ENCODE peak calls at places on chromosomes 16 and 17, in four cellular contexts. One of them, this sample, is unnamed.

GRCh38 chr17:50266384-50267073 is 7.7 kb upstream of the TMEM92 start:
- DNase-seq in GM23338: no peak
- DNase-seq in HCT116: no peak
- DNase-seq in OCI-LY7: no peak
- DNase-seq in this sample: peak

GRCh38 chr17:7186241-7186640 is 7.1 kb upstream of the ASGR1 start:
- DNase-seq in GM23338: peak
- DNase-seq in OCI-LY7: peak
- DNase-seq in HCT116: no peak
- DNase-seq in this sample: peak

GRCh38 chr16:86614699-86615098 is 36.4 kb downstream of the FOXL1 start:
- DNase-seq in OCI-LY7: no peak
- DNase-seq in GM23338: no peak
- DNase-seq in HCT116: no peak
- DNase-seq in this sample: no peak

GRCh38 chr16:23337836-23338550 is 35.9 kb downstream of the SCNN1B start:
- DNase-seq in GM23338: no peak
- DNase-seq in HCT116: no peak
- DNase-seq in OCI-LY7: no peak
- DNase-seq in this sample: no peak

GRCh38 chr17:57281887-57282653 is 25.7 kb downstream of the MSI2 start:
- DNase-seq in HCT116: no peak
- DNase-seq in OCI-LY7: no peak
- DNase-seq in GM23338: no peak
- DNase-seq in this sample: no peak

GRCh38 chr17:48577330-48577945 is 712 bp downstream of the HOXB4 start:
- DNase-seq in OCI-LY7: peak
- DNase-seq in HCT116: no peak
- DNase-seq in GM23338: no peak
- DNase-seq in this sample: peak

GRCh38 chr17:43599046-43599395 is 52.9 kb upstream of the ETV4 start:
- DNase-seq in GM23338: no peak
- DNase-seq in OCI-LY7: no peak
- DNase-seq in HCT116: no peak
- DNase-seq in this sample: no peak

GRCh38 chr17:57888311-57889216 is 38.7 kb upstream of the MRPS23 start:
- DNase-seq in GM23338: no peak
- DNase-seq in OCI-LY7: no peak
- DNase-seq in HCT116: no peak
- DNase-seq in this sample: peak

GRCh38 chr16:77794586-77794985 is 6.2 kb downstream of the VAT1L start:
- DNase-seq in GM23338: no peak
- DNase-seq in OCI-LY7: no peak
- DNase-seq in HCT116: no peak
- DNase-seq in this sample: peak

GRCh38 chr16:67163164-67163902 is 1.2 kb upstream of the HSF4 start:
- DNase-seq in OCI-LY7: no peak
- DNase-seq in GM23338: peak
- DNase-seq in HCT116: no peak
- DNase-seq in this sample: no peak

GRCh38 chr17:76549539-76549938 is 9.7 kb downstream of the PRCD start:
- DNase-seq in GM23338: no peak
- DNase-seq in HCT116: no peak
- DNase-seq in OCI-LY7: no peak
- DNase-seq in this sample: no peak

GRCh38 chr16:84618428-84619102 is 687 bp upstream of the COTL1 start:
- DNase-seq in OCI-LY7: no peak
- DNase-seq in GM23338: peak
- DNase-seq in HCT116: peak
- DNase-seq in this sample: peak

GRCh38 chr17:78883533-78884131 is 19.4 kb downstream of the CEP295NL start:
- DNase-seq in GM23338: peak
- DNase-seq in OCI-LY7: no peak
- DNase-seq in HCT116: peak
- DNase-seq in this sample: peak

GRCh38 chr17:61235821-61236197 is 163.8 kb upstream of the TBX2 start:
- DNase-seq in HCT116: no peak
- DNase-seq in GM23338: no peak
- DNase-seq in OCI-LY7: no peak
- DNase-seq in this sample: peak

GRCh38 chr17:76529224-76529642 is 8.3 kb downstream of the CYGB start:
- DNase-seq in GM23338: no peak
- DNase-seq in HCT116: no peak
- DNase-seq in OCI-LY7: peak
- DNase-seq in this sample: peak

GRCh38 chr17:9768381-9768934 is 22.9 kb downstream of the DHRS7C start:
- DNase-seq in OCI-LY7: peak
- DNase-seq in HCT116: peak
- DNase-seq in GM23338: peak
- DNase-seq in this sample: peak

GRCh38 chr16:11327277-11328171 is 17.7 kb upstream of the RMI2 start:
- DNase-seq in GM23338: peak
- DNase-seq in OCI-LY7: peak
- DNase-seq in HCT116: no peak
- DNase-seq in this sample: no peak

GRCh38 chr17:66165537-66166123 is 26.3 kb downstream of the CEP112 start:
- DNase-seq in OCI-LY7: peak
- DNase-seq in HCT116: peak
- DNase-seq in GM23338: peak
- DNase-seq in this sample: peak

GRCh38 chr17:66386789-66387351 is 84.5 kb downstream of the PRKCA start:
- DNase-seq in OCI-LY7: no peak
- DNase-seq in HCT116: no peak
- DNase-seq in GM23338: no peak
- DNase-seq in this sample: no peak

GRCh38 chr16:53775821-53776431 is 72.0 kb downstream of the FTO start:
- DNase-seq in OCI-LY7: no peak
- DNase-seq in HCT116: no peak
- DNase-seq in GM23338: peak
- DNase-seq in this sample: peak

GRCh38 chr16:86059253-86060171 is 160.6 kb downstream of the IRF8 start:
- DNase-seq in OCI-LY7: no peak
- DNase-seq in GM23338: no peak
- DNase-seq in HCT116: no peak
- DNase-seq in this sample: no peak

GRCh38 chr17:82722341-82723013 is 6.0 kb downstream of the FN3KRP start:
- DNase-seq in GM23338: no peak
- DNase-seq in OCI-LY7: no peak
- DNase-seq in HCT116: no peak
- DNase-seq in this sample: no peak

GRCh38 chr17:17724307-17724921 is 43.2 kb downstream of the RAI1 start:
- DNase-seq in GM23338: peak
- DNase-seq in OCI-LY7: no peak
- DNase-seq in HCT116: no peak
- DNase-seq in this sample: peak

GRCh38 chr17:32240745-32241144 is 24.9 kb upstream of the RHBDL3 start:
- DNase-seq in OCI-LY7: no peak
- DNase-seq in HCT116: no peak
- DNase-seq in GM23338: peak
- DNase-seq in this sample: peak

GRCh38 chr17:46813920-46814319 is 4.6 kb downstream of the WNT3 start:
- DNase-seq in OCI-LY7: no peak
- DNase-seq in HCT116: no peak
- DNase-seq in GM23338: no peak
- DNase-seq in this sample: no peak
- TF ChIP-seq EZH2phosphoT487 in OCI-LY7: no peak
- TF ChIP-seq EZH2phosphoT487 in HCT116: no peak
- TF ChIP-seq EZH2phosphoT487 in GM23338: no peak
- TF ChIP-seq EZH2phosphoT487 in this sample: no peak

GRCh38 chr16:4924593-4925378 is 12.2 kb downstream of the PPL start:
- DNase-seq in OCI-LY7: no peak
- DNase-seq in GM23338: peak
- DNase-seq in HCT116: no peak
- DNase-seq in this sample: no peak
- H3K4me2 ChIP-seq in OCI-LY7: no peak
- H3K4me2 ChIP-seq in GM23338: peak
- H3K4me2 ChIP-seq in HCT116: peak
- H3K4me2 ChIP-seq in this sample: no peak

GRCh38 chr16:1708768-1709180 is 2.8 kb downstream of the MAPK8IP3 start:
- DNase-seq in GM23338: no peak
- DNase-seq in OCI-LY7: no peak
- DNase-seq in HCT116: no peak
- DNase-seq in this sample: peak
- TF ChIP-seq EZH2phosphoT487 in GM23338: no peak
- TF ChIP-seq EZH2phosphoT487 in OCI-LY7: no peak
- TF ChIP-seq EZH2phosphoT487 in HCT116: no peak
- TF ChIP-seq EZH2phosphoT487 in this sample: no peak

GRCh38 chr16:15885560-15886001 is 2.8 kb downstream of the CEP20 start:
- DNase-seq in HCT116: no peak
- DNase-seq in OCI-LY7: no peak
- DNase-seq in GM23338: no peak
- DNase-seq in this sample: peak
- H3K4me2 ChIP-seq in HCT116: peak
- H3K4me2 ChIP-seq in OCI-LY7: peak
- H3K4me2 ChIP-seq in GM23338: no peak
- H3K4me2 ChIP-seq in this sample: no peak

GRCh38 chr17:81332949-81333570 is 38.0 kb upstream of the SLC38A10 start:
- DNase-seq in GM23338: no peak
- DNase-seq in HCT116: no peak
- DNase-seq in OCI-LY7: no peak
- DNase-seq in this sample: no peak

GRCh38 chr17:81334419-81334896 is 39.4 kb upstream of the SLC38A10 start:
- DNase-seq in HCT116: no peak
- DNase-seq in OCI-LY7: no peak
- DNase-seq in GM23338: no peak
- DNase-seq in this sample: no peak

GRCh38 chr17:81332118-81332834 is 37.2 kb upstream of the SLC38A10 start:
- DNase-seq in GM23338: no peak
- DNase-seq in HCT116: no peak
- DNase-seq in OCI-LY7: no peak
- DNase-seq in this sample: no peak

GRCh38 chr17:81334987-81335386 is 39.9 kb upstream of the SLC38A10 start:
- DNase-seq in HCT116: no peak
- DNase-seq in OCI-LY7: no peak
- DNase-seq in GM23338: no peak
- DNase-seq in this sample: no peak

GRCh38 chr17:81333626-81334368 is 38.7 kb upstream of the SLC38A10 start:
- DNase-seq in GM23338: no peak
- DNase-seq in OCI-LY7: no peak
- DNase-seq in HCT116: no peak
- DNase-seq in this sample: no peak
- TF ChIP-seq EZH2phosphoT487 in GM23338: no peak
- TF ChIP-seq EZH2phosphoT487 in OCI-LY7: no peak
- TF ChIP-seq EZH2phosphoT487 in HCT116: no peak
- TF ChIP-seq EZH2phosphoT487 in this sample: no peak

DNA sequence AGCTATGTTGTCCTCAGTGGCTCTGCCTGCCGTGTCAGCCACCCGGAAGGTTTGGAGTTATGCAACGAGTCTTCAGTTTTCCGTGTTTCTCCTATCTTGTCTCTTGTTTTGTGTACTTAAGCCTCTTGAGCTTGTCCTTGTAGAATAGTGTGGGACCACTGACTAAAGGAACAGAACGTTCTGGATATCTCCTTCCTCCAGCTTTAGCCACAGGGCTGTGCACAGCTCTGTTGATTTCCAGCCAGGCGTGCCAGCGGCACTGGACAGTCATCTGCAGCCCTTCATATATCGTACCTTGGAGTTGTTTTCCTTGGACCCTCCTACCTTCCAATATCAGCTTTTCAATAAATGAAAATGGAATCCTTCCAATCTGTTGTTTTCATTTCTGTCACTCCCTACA is 39.8 kb downstream of the TMEM11 start:
- DNase-seq in OCI-LY7: no peak
- DNase-seq in GM23338: no peak
- DNase-seq in HCT116: no peak
- DNase-seq in this sample: no peak
- H3K4me2 ChIP-seq in OCI-LY7: no peak
- H3K4me2 ChIP-seq in GM23338: no peak
- H3K4me2 ChIP-seq in HCT116: no peak
- H3K4me2 ChIP-seq in this sample: no peak

DNA sequence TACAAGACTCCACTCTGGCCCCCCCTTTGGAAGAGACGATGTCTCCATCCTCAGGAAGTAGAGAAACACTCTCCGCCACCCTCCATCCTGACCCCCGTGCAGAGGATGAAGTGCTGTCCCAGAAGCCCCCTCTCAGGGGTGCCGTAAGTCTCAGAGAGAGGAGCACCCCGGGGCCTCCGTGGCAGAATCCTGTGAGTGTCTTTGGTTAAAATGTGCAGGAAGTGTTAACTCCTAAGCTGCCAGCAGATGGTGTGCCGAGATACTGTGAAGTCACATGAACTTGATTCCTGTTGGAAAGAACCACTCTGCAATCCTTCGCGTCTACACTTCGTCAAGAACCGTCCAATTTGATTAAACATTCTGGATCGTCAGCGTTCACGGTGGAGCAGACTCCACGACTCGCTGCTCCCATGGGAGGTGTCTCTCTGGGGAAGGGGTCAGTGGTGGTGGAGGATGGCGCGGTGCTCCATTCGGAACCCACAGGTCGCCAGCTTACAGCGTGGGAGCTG is 5.6 kb downstream of the BANP start:
- DNase-seq in HCT116: no peak
- DNase-seq in OCI-LY7: peak
- DNase-seq in GM23338: peak
- DNase-seq in this sample: peak
- TF ChIP-seq EZH2phosphoT487 in HCT116: no peak
- TF ChIP-seq EZH2phosphoT487 in OCI-LY7: no peak
- TF ChIP-seq EZH2phosphoT487 in GM23338: no peak
- TF ChIP-seq EZH2phosphoT487 in this sample: no peak

DNA sequence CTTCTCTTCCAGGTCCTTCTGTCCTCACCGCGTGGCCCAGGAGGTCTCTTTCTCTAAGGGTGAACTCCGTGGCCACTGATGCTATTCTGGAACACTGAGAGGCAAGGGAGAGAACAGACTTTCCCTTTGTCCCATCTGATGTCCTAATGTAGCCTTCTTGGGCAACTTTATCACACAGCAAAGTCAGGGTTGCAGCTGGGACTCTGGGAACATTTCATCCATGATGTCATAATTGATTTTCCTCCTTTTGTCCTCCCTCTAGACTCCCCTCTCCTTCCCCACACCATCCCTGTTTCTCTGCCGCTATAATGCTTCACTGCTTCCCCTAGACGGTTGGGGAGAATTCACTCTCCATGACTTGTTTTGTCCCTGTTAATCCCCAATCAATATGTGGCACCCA is 201.0 kb downstream of the SHISA9 start:
- DNase-seq in GM23338: no peak
- DNase-seq in OCI-LY7: no peak
- DNase-seq in HCT116: no peak
- DNase-seq in this sample: no peak
- H3K4me2 ChIP-seq in GM23338: no peak
- H3K4me2 ChIP-seq in OCI-LY7: no peak
- H3K4me2 ChIP-seq in HCT116: no peak
- H3K4me2 ChIP-seq in this sample: no peak

This sample was measured in GM23248.